ENCODE peak calls at places on chromosomes 5 and 9, in four cellular contexts. A is IMR-90, J is H1, R is GM12878. G is an unnamed sample.

GRCh38 chr9:1005043-1005667 is 28.7 kb downstream of the DMRT3 start:
- DNase-seq in A (peak), J (no peak), R (peak), G (peak)

GRCh38 chr5:67065237-67065636 is 131.4 kb downstream of the CD180 start:
- DNase-seq in A (no peak), J (no peak), R (peak), G (no peak)

GRCh38 chr9:107141967-107142366 is 141.1 kb upstream of the RAD23B start:
- DNase-seq in A (peak), J (no peak), R (no peak), G (no peak)

GRCh38 chr5:74653991-74654390 is 13.5 kb upstream of the ENC1 start:
- DNase-seq in A (no peak), J (no peak), R (no peak), G (no peak)

GRCh38 chr5:158451203-158451982 is 592.4 kb upstream of the CLINT1 start:
- DNase-seq in A (peak), J (no peak), R (no peak), G (no peak)

GRCh38 chr5:167835146-167835545 is 456.3 kb upstream of the WWC1 start:
- DNase-seq in A (no peak), J (no peak), R (no peak), G (no peak)

GRCh38 chr9:105979359-105979758 is 285.0 kb downstream of the TMEM38B start:
- DNase-seq in A (no peak), J (no peak), R (no peak), G (no peak)

GRCh38 chr5:100974082-100974481 is 71.0 kb upstream of the ST8SIA4 start:
- DNase-seq in A (no peak), J (no peak), R (no peak), G (no peak)

GRCh38 chr5:132791026-132791425 is 14.0 kb upstream of the SEPTIN8 start:
- DNase-seq in A (no peak), J (no peak), R (no peak), G (no peak)

GRCh38 chr5:55480781-55481180 is 54.0 kb downstream of the PLPP1 start:
- DNase-seq in A (peak), J (no peak), R (no peak), G (no peak)

GRCh38 chr9:318646-319045 is 104.0 kb downstream of the DOCK8 start:
- DNase-seq in A (no peak), J (no peak), R (no peak), G (no peak)

GRCh38 chr9:135021393-135021789 is 66.1 kb upstream of the OLFM1 start:
- DNase-seq in A (no peak), J (no peak), R (no peak), G (no peak)

GRCh38 chr9:116165912-116166311 is 12.3 kb downstream of the PAPPA start:
- DNase-seq in A (peak), J (no peak), R (no peak), G (no peak)

GRCh38 chr5:33319151-33319550 is 121.6 kb upstream of the TARS1 start:
- DNase-seq in A (no peak), J (no peak), R (no peak), G (no peak)

GRCh38 chr5:142922223-142922952 is 152.2 kb downstream of the ARHGAP26 start:
- DNase-seq in A (peak), J (no peak), R (peak), G (peak)

GRCh38 chr9:114266969-114267368 is 55.9 kb upstream of the ORM1 start:
- DNase-seq in A (peak), J (no peak), R (no peak), G (no peak)

GRCh38 chr5:59190746-59191145 is 607.9 kb downstream of the RAB3C start:
- DNase-seq in A (no peak), J (no peak), R (no peak), G (no peak)

GRCh38 chr5:172274951-172275753 is 8.4 kb downstream of the UBTD2 start:
- DNase-seq in A (no peak), J (no peak), R (peak), G (no peak)

GRCh38 chr5:93048858-93049257 is 532.2 kb downstream of the NR2F1-AS1 start:
- DNase-seq in A (no peak), J (no peak), R (no peak), G (no peak)

GRCh38 chr5:149416977-149417713 is 38.1 kb upstream of the IL17B start:
- DNase-seq in A (peak), J (no peak), R (no peak), G (no peak)

GRCh38 chr5:14760548-14761002 is 96.1 kb downstream of the OTULIN start:
- DNase-seq in A (no peak), J (no peak), R (no peak), G (no peak)

GRCh38 chr9:21656776-21657637 is 145.4 kb upstream of the MTAP start:
- DNase-seq in A (peak), J (no peak), R (no peak), G (no peak)

GRCh38 chr9:83986765-83987401 is 6.3 kb downstream of the RMI1 start:
- DNase-seq in A (peak), J (no peak), R (no peak), G (peak)

GRCh38 chr9:124835026-124835501 is 18.2 kb upstream of the WDR38 start:
- DNase-seq in A (peak), J (no peak), R (no peak), G (no peak)

GRCh38 chr9:86099695-86100364 is 472 bp upstream of the GOLM1 start:
- DNase-seq in A (peak), J (no peak), R (no peak), G (no peak)

GRCh38 chr5:175382171-175382570 is 61.8 kb downstream of the DRD1 start:
- DNase-seq in A (no peak), J (no peak), R (no peak), G (no peak)

GRCh38 chr5:166758151-166758550 is 1533.3 kb upstream of the WWC1 start:
- DNase-seq in A (no peak), J (no peak), R (no peak), G (no peak)

GRCh38 chr5:72122619-72123018 is 15.3 kb downstream of the MAP1B start:
- DNase-seq in A (no peak), J (no peak), R (no peak), G (no peak)

GRCh38 chr5:14302343-14302742 is 159.2 kb downstream of the TRIO start:
- DNase-seq in A (no peak), J (no peak), R (no peak), G (no peak)

GRCh38 chr9:96486351-96487029 is 36.5 kb downstream of the HABP4 start:
- DNase-seq in A (peak), J (no peak), R (no peak), G (no peak)

GRCh38 chr5:169176686-169177430 is 124.1 kb downstream of the SLIT3 start:
- DNase-seq in A (no peak), J (no peak), R (no peak), G (no peak)

GRCh38 chr5:90740244-90740799 is 181.7 kb downstream of the ADGRV1 start:
- DNase-seq in A (no peak), J (no peak), R (no peak), G (peak)

GRCh38 chr9:113619156-113619861 is 155.8 kb downstream of the RGS3 start:
- DNase-seq in A (no peak), J (no peak), R (no peak), G (no peak)

GRCh38 chr9:126563556-126563955 is 50.2 kb upstream of the LMX1B start:
- DNase-seq in A (no peak), J (no peak), R (no peak), G (no peak)

GRCh38 chr9:135061441-135061840 is 26.0 kb upstream of the OLFM1 start:
- DNase-seq in A (no peak), J (no peak), R (no peak), G (no peak)

GRCh38 chr5:59813761-59814562 is 79.6 kb downstream of the PDE4D start:
- DNase-seq in A (peak), J (no peak), R (no peak), G (peak)

GRCh38 chr5:55037046-55037771 is 13.2 kb downstream of the GZMK start:
- DNase-seq in A (no peak), J (peak), R (no peak), G (no peak)

GRCh38 chr9:112354081-112354743 is 20.8 kb upstream of the PTBP3 start:
- DNase-seq in A (no peak), J (no peak), R (no peak), G (no peak)

DNA sequence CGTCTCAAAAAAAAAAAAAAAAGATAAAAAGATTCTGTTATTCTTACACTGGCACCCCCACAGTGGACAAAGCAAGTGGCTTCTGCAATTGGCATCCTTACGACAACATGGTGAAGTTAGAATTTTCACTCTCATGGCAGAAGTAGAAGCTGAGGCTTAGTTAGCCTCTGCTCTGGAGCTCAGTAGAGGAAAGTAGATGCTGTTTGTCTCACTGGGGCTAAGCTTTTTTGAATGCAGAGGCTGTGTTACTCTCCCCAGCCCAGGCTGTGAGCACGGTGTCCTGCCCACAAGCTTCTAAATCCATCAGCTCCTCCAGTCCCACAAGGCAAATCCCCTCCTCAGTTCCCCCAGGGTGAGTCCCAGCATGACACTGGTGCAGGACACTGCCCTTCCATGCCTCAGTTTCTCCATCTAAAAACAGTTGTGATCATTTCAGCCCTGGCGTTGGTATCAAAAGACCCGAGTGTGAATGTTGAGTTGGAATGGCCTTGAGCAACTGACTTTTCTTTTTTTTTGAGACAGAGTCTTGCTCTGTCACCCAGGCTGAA is 22.6 kb upstream of the PHF19 start:
- DNase-seq in A (no peak), J (no peak), R (no peak), G (no peak)
- TF ChIP-seq POLR2A in A (no peak), J (no peak), R (no peak), G (no peak)

GRCh38 chr5:148248894-148249293 is 10.6 kb downstream of the MARCOL start:
- DNase-seq in A (no peak), J (no peak), R (no peak), G (no peak)
- TF ChIP-seq CHD1 in A (no peak), J (no peak), R (no peak), G (no peak)

GRCh38 chr9:129109952-129110739 is 447 bp downstream of the CRAT start:
- DNase-seq in A (peak), J (no peak), R (no peak), G (peak)

GRCh38 chr9:129109504-129109903 is 1.1 kb downstream of the CRAT start:
- DNase-seq in A (no peak), J (no peak), R (no peak), G (peak)

GRCh38 chr9:129111762-129112151 is 542 bp downstream of the PTPA start:
- DNase-seq in A (peak), J (no peak), R (no peak), G (peak)

GRCh38 chr9:129110740-129111142 is at the start of gene CRAT:
- DNase-seq in A (peak), J (peak), R (peak), G (peak)

DNA sequence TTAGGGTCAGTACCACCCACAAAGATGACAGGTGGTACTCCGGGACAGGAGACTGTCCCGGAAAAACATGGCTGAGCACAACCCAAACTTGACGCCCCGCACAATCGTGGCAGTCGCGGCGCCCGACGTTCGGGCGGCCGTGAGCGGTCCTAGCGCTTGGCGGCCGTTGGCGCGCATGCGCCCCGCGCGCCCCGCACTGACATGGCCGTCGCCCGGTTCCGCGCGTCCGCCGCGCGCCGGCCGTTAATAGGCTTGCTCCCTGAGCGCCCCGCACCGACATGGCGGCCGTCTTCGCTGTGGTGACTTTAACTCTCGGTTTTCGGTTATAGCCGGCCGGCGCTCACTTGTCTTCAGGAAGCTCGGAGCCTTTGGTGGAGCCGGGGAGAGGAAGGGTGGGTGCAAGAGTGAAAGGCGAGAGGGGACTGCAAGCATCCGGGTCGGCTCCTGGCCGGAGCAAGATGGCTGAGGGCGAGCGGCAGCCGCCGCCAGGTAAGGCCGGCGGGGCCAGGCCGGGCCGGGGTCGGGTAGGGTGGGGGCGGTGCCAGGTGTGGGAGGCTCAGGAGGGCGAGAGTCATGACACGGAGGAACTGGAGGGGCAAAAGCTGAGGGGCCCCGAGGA is at the start of gene PTPA:
- DNase-seq in A (peak), J (peak), R (no peak), G (peak)
- TF ChIP-seq POLR2A in A (peak), J (peak), R (peak), G (peak)

DNA sequence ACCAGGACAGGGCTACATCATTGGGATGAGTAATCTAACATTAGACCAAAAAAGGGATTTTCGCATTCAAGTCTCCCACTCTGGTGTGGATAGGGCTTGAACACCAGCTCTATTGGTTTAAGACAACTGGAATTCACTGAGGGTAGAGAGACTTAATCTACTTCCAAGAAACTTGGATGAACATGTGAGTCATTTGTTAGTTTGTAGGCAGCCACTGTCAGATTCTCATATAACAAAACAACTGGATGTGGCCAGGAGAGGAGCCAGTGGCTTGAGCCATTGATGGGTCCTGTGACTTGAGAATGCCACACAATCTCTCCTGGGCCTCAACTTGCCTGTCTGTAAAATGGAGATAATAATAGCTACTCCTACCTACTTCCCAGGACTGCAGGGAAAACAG is 16.5 kb downstream of the FAT2 start:
- DNase-seq in A (no peak), J (no peak), R (no peak), G (no peak)
- TF ChIP-seq CHD1 in A (no peak), J (no peak), R (no peak), G (no peak)

DNA sequence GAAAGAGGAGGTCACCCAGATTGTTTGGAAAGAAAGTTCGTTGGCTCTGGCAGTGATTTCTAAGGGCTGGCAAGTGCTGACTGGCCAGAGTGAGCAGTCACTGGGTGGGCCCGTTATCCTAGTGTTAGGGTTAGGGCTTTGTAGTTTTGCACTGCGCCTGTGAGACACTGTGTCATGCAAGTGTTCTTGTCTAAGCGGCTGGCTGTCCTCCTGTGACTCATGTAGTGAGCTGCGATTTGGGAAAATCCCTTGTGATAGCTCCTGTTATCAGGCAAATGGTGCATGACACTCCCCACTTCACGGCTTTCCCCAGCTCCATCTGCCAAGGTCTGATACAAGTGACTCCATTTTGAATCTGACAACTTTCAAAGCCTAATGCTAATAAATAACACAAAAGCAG is 526.0 kb upstream of the ADAMTS16 start:
- DNase-seq in A (no peak), J (no peak), R (no peak), G (peak)
- TF ChIP-seq POLR2A in A (no peak), J (no peak), R (no peak), G (no peak)

DNA sequence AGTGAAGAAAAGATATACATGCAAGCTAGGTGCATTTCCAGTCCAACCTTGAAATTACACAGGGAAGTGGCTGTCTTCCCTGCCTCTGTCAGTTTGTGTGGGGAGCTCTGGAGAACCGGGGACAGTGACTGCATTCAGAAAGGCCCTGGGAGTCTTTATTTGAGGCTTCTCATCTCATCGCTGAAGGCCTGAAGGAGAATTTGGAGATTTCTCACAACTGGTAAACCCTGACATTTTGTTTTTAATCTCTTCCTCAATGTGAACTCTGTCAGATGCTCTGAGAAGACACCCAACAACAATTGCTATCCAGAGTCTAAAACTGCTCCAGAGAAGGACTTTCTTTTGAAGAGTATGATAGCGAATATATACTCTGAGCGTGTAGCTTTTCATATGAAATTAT is 33.0 kb downstream of the MACIR start:
- DNase-seq in A (no peak), J (no peak), R (no peak), G (no peak)
- TF ChIP-seq CHD1 in A (no peak), J (no peak), R (no peak), G (no peak)

DNA sequence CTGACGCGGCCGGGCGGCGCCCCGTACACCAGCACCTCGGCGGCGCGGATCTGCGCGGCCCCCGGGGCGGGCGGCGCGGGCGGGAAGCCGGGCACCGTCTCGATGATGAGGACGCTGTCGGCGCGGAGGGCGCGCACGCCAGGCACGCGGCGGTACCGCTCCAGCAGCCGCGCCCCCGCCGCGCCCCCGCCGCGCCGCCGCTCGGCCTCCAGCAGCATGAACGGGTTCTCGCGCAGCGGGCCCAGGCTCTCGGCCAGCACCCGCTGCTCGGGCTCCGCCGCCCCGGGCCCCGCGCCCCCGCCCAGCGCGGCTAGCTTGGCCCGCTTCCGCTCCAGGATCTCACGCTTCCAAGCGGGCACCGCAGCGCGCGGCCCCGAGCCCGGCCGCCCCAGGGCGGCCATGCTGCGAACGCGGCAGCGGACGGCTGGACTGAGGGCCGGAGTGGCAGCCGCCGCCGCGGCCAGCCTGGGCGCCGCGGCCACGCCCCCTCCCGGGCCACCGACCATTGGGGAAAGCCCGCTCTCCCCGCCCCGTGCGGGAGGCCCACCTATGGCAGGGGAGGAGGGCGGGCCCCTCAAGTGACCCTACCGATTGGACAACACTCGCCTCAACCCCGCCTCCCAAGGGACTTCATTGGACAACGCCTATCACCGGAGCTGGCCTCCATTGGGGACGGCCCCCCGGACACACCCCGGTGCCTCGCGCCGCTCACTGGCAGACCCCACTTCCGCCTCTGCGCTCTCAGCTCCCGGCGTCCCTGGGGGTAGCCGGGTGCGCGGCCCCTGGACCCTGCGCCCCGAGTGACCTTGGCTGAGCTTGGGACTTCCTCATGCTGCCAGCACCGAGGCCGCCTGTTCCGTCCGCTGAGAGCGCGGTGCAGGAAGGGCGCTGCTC is at the start of gene TPRN:
- DNase-seq in A (peak), J (peak), R (peak), G (peak)
- TF ChIP-seq POLR2A in A (peak), J (peak), R (peak), G (peak)

GRCh38 chr5:83964235-83964634 is 243.6 kb upstream of the HAPLN1 start:
- DNase-seq in A (no peak), J (no peak), R (no peak), G (no peak)
- TF ChIP-seq CHD1 in A (no peak), J (no peak), R (no peak), G (no peak)

GRCh38 chr9:129490583-129491485 is 130.1 kb downstream of the C9orf50 start:
- DNase-seq in A (no peak), J (no peak), R (no peak), G (no peak)
- TF ChIP-seq POLR2A in A (no peak), J (no peak), R (no peak), G (no peak)

GRCh38 chr9:82209797-82210470 is 221.4 kb downstream of the SPATA31D1 start:
- DNase-seq in A (peak), J (no peak), R (no peak), G (no peak)
- TF ChIP-seq CHD1 in A (no peak), J (no peak), R (no peak), G (no peak)

G was measured in K562.